ENCODE peak calls at places on chromosomes 3 and 15, in nine cellular contexts. One of them, this sample, is unnamed.

GRCh38 chr3:37559461-37559860 is 302.2 kb upstream of the CTDSPL start:
- DNase-seq in testis: no peak
- DNase-seq in RWPE1: no peak
- DNase-seq in upper lobe of left lung: no peak
- DNase-seq in MM.1S: no peak
- DNase-seq in GM23338: peak
- DNase-seq in pancreas: no peak
- DNase-seq in uterus: no peak
- DNase-seq in heart right ventricle: no peak
- DNase-seq in this sample: no peak

GRCh38 chr15:69074843-69075224 is 60.3 kb downstream of the NOX5 start:
- DNase-seq in uterus: no peak
- DNase-seq in MM.1S: no peak
- DNase-seq in RWPE1: no peak
- DNase-seq in upper lobe of left lung: peak
- DNase-seq in GM23338: peak
- DNase-seq in pancreas: no peak
- DNase-seq in heart right ventricle: no peak
- DNase-seq in testis: no peak
- DNase-seq in this sample: peak

GRCh38 chr15:52180851-52181450 is 10.2 kb downstream of the GNB5 start:
- DNase-seq in testis: no peak
- DNase-seq in upper lobe of left lung: no peak
- DNase-seq in MM.1S: no peak
- DNase-seq in pancreas: no peak
- DNase-seq in heart right ventricle: no peak
- DNase-seq in uterus: no peak
- DNase-seq in RWPE1: no peak
- DNase-seq in GM23338: no peak
- DNase-seq in this sample: no peak

GRCh38 chr3:84960581-84960980 is 1.8 kb downstream of the CADM2 start:
- DNase-seq in GM23338: peak
- DNase-seq in heart right ventricle: no peak
- DNase-seq in RWPE1: no peak
- DNase-seq in testis: no peak
- DNase-seq in upper lobe of left lung: no peak
- DNase-seq in uterus: no peak
- DNase-seq in pancreas: no peak
- DNase-seq in MM.1S: no peak
- DNase-seq in this sample: peak

GRCh38 chr3:89957461-89957860 is 850.0 kb downstream of the EPHA3 start:
- DNase-seq in RWPE1: no peak
- DNase-seq in pancreas: no peak
- DNase-seq in testis: no peak
- DNase-seq in uterus: no peak
- DNase-seq in heart right ventricle: no peak
- DNase-seq in GM23338: no peak
- DNase-seq in upper lobe of left lung: no peak
- DNase-seq in MM.1S: no peak
- DNase-seq in this sample: no peak

GRCh38 chr3:157166115-157166514 is 6.2 kb upstream of the CCNL1 start:
- DNase-seq in testis: no peak
- DNase-seq in GM23338: no peak
- DNase-seq in MM.1S: no peak
- DNase-seq in RWPE1: no peak
- DNase-seq in upper lobe of left lung: no peak
- DNase-seq in heart right ventricle: no peak
- DNase-seq in uterus: no peak
- DNase-seq in pancreas: no peak
- DNase-seq in this sample: no peak

GRCh38 chr3:158911586-158911985 is 109.7 kb downstream of the MFSD1 start:
- DNase-seq in RWPE1: no peak
- DNase-seq in pancreas: no peak
- DNase-seq in MM.1S: no peak
- DNase-seq in upper lobe of left lung: no peak
- DNase-seq in uterus: no peak
- DNase-seq in GM23338: no peak
- DNase-seq in testis: no peak
- DNase-seq in heart right ventricle: no peak
- DNase-seq in this sample: no peak

GRCh38 chr3:64863811-64864210 is 176.0 kb upstream of the ADAMTS9 start:
- DNase-seq in GM23338: no peak
- DNase-seq in pancreas: no peak
- DNase-seq in RWPE1: no peak
- DNase-seq in uterus: no peak
- DNase-seq in upper lobe of left lung: no peak
- DNase-seq in MM.1S: no peak
- DNase-seq in testis: no peak
- DNase-seq in heart right ventricle: no peak
- DNase-seq in this sample: no peak

GRCh38 chr3:123347205-123347604 is 101.7 kb downstream of the ADCY5 start:
- DNase-seq in heart right ventricle: peak
- DNase-seq in RWPE1: no peak
- DNase-seq in testis: no peak
- DNase-seq in uterus: no peak
- DNase-seq in pancreas: no peak
- DNase-seq in MM.1S: no peak
- DNase-seq in GM23338: no peak
- DNase-seq in upper lobe of left lung: no peak
- DNase-seq in this sample: no peak

GRCh38 chr3:120203016-120203415 is 82.0 kb downstream of the GPR156 start:
- DNase-seq in GM23338: peak
- DNase-seq in uterus: peak
- DNase-seq in RWPE1: peak
- DNase-seq in pancreas: no peak
- DNase-seq in MM.1S: no peak
- DNase-seq in heart right ventricle: no peak
- DNase-seq in upper lobe of left lung: peak
- DNase-seq in testis: peak
- DNase-seq in this sample: no peak

GRCh38 chr3:169811606-169812123 is 1.0 kb upstream of the LRRIQ4 start:
- DNase-seq in RWPE1: no peak
- DNase-seq in uterus: no peak
- DNase-seq in upper lobe of left lung: no peak
- DNase-seq in MM.1S: no peak
- DNase-seq in pancreas: no peak
- DNase-seq in GM23338: no peak
- DNase-seq in heart right ventricle: no peak
- DNase-seq in testis: peak
- DNase-seq in this sample: peak

DNA sequence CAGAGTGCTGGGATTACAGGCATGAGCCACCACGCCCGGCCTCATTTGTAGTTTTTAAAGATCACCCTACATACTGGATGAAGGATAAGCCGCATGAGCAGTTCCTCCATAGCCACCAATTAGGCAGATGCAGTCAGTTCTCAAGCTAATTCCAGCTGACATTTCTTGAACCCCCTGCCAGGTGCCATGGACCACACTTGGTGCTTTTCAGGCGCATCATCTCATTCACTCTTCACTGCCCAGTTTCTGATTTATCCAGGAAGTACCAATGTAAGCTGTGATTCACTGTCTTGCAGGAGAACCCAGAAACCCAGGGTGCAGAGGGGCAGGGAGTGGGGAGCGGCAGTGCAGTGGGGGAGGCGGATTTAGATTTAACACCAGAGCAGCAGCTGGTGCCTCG is 56.5 kb upstream of the RASA2 start:
- DNase-seq in MM.1S: no peak
- DNase-seq in upper lobe of left lung: no peak
- DNase-seq in GM23338: no peak
- DNase-seq in heart right ventricle: no peak
- DNase-seq in testis: no peak
- DNase-seq in RWPE1: no peak
- DNase-seq in uterus: no peak
- DNase-seq in pancreas: no peak
- DNase-seq in this sample: no peak
- H3K27ac ChIP-seq in MM.1S: peak
- H3K27ac ChIP-seq in upper lobe of left lung: peak
- H3K27ac ChIP-seq in GM23338: no peak
- H3K27ac ChIP-seq in heart right ventricle: peak
- H3K27ac ChIP-seq in testis: no peak
- H3K27ac ChIP-seq in RWPE1: peak
- H3K27ac ChIP-seq in uterus: peak
- H3K27ac ChIP-seq in pancreas: no peak
- H3K27ac ChIP-seq in this sample: no peak

DNA sequence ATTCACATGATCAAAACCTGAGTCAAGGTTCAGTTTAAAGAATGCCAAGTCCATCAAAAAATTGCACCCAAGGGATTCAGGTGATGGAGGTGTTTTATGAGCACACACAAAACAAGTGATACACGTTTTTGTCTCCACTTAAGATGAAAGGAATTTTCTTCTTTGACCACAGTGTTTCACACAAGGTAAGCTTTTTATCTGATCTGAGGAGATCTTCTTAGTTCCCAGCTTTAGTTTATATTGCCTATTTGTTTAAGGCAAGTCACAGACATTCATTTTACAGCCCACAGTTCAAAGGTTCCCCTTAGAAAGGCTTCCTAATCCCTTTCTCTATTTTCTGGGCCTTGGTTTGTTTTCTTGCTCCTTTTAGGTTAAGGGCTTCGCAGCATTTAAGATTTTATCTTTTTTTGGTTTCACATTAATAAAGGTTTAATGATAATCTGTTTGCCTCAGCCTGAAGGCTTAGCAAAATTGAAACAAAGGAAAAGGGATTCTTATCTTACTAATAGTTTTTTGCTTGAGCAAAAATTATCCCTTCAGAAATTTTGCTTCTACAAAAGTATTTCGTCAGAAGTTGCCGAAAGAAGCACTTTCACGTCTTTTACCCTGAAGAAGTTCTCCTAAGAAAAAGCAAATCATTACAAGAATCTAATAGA is 420.5 kb upstream of the NAALADL2 start:
- DNase-seq in pancreas: no peak
- DNase-seq in MM.1S: no peak
- DNase-seq in heart right ventricle: no peak
- DNase-seq in upper lobe of left lung: no peak
- DNase-seq in GM23338: no peak
- DNase-seq in RWPE1: no peak
- DNase-seq in testis: no peak
- DNase-seq in uterus: no peak
- DNase-seq in this sample: peak
- H3K27ac ChIP-seq in pancreas: no peak
- H3K27ac ChIP-seq in MM.1S: no peak
- H3K27ac ChIP-seq in heart right ventricle: peak
- H3K27ac ChIP-seq in upper lobe of left lung: no peak
- H3K27ac ChIP-seq in GM23338: peak
- H3K27ac ChIP-seq in RWPE1: no peak
- H3K27ac ChIP-seq in testis: peak
- H3K27ac ChIP-seq in uterus: peak
- H3K27ac ChIP-seq in this sample: peak

DNA sequence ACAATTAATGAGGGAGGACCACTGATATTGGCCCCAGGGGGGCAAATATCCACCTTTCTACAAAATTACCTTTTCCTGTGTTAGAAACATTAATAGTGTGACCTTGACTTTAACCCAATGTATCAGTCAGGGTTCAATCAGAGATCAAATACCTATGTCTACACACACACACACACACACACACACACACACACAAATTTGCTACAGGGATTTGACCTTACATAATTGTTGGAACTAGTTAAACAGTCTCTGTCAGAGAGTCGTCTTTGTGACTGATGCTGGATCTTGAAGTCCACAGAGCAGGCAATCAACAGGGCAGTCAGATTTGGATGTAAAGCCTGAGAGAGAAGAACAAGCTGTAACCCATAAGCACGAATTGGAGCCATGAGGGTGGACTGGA is 32.5 kb downstream of the TM4SF4 start:
- DNase-seq in RWPE1: no peak
- DNase-seq in testis: no peak
- DNase-seq in MM.1S: no peak
- DNase-seq in pancreas: no peak
- DNase-seq in upper lobe of left lung: no peak
- DNase-seq in heart right ventricle: no peak
- DNase-seq in uterus: no peak
- DNase-seq in GM23338: no peak
- DNase-seq in this sample: no peak
- H3K27ac ChIP-seq in RWPE1: no peak
- H3K27ac ChIP-seq in testis: no peak
- H3K27ac ChIP-seq in MM.1S: no peak
- H3K27ac ChIP-seq in pancreas: no peak
- H3K27ac ChIP-seq in upper lobe of left lung: peak
- H3K27ac ChIP-seq in heart right ventricle: peak
- H3K27ac ChIP-seq in uterus: no peak
- H3K27ac ChIP-seq in GM23338: no peak
- H3K27ac ChIP-seq in this sample: no peak

GRCh38 chr15:74855857-74856256 is 12.9 kb upstream of the ULK3 start:
- DNase-seq in MM.1S: no peak
- DNase-seq in uterus: no peak
- DNase-seq in upper lobe of left lung: no peak
- DNase-seq in heart right ventricle: no peak
- DNase-seq in pancreas: no peak
- DNase-seq in GM23338: no peak
- DNase-seq in RWPE1: no peak
- DNase-seq in testis: no peak
- DNase-seq in this sample: peak

GRCh38 chr15:74856537-74856936 is 13.6 kb upstream of the ULK3 start:
- DNase-seq in MM.1S: no peak
- DNase-seq in GM23338: no peak
- DNase-seq in upper lobe of left lung: no peak
- DNase-seq in testis: no peak
- DNase-seq in uterus: no peak
- DNase-seq in pancreas: no peak
- DNase-seq in heart right ventricle: no peak
- DNase-seq in RWPE1: no peak
- DNase-seq in this sample: no peak

GRCh38 chr15:74858366-74858735 is 14.8 kb downstream of the SCAMP2 start:
- DNase-seq in pancreas: no peak
- DNase-seq in upper lobe of left lung: no peak
- DNase-seq in RWPE1: no peak
- DNase-seq in heart right ventricle: no peak
- DNase-seq in GM23338: no peak
- DNase-seq in testis: no peak
- DNase-seq in uterus: no peak
- DNase-seq in MM.1S: no peak
- DNase-seq in this sample: no peak

GRCh38 chr15:74857671-74858365 is 14.9 kb upstream of the ULK3 start:
- DNase-seq in heart right ventricle: no peak
- DNase-seq in MM.1S: no peak
- DNase-seq in testis: no peak
- DNase-seq in GM23338: no peak
- DNase-seq in RWPE1: no peak
- DNase-seq in upper lobe of left lung: no peak
- DNase-seq in pancreas: no peak
- DNase-seq in uterus: no peak
- DNase-seq in this sample: no peak

DNA sequence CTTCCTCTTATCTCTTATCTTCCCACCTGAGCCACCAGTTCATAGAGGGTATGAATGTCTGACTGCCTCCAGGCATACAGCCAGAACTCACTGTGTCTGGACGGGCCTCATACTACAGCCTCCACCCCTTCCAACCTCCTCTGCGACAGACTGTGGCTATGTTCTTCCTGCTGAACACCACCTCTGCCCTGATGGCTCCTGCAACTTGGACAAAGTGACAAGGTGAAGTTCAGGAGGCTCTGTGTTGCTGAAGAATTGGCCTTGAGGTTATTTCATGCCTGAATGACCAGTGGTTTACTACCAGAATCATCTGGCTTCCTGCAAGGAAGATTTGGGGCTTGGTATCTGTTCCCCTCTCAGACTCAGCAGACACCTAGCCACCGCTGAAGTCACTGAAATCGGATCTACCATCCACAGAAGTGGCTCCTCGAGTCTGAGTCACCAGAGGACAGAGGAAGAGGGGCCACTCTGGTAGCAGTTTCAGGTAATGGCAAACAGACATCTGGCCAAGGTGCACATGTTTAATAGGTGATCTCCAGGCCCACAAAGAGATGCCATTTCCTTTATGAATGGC is 14.2 kb upstream of the ULK3 start:
- DNase-seq in upper lobe of left lung: no peak
- DNase-seq in testis: no peak
- DNase-seq in pancreas: no peak
- DNase-seq in uterus: no peak
- DNase-seq in RWPE1: no peak
- DNase-seq in GM23338: no peak
- DNase-seq in MM.1S: no peak
- DNase-seq in heart right ventricle: no peak
- DNase-seq in this sample: no peak
- H3K27ac ChIP-seq in upper lobe of left lung: peak
- H3K27ac ChIP-seq in testis: no peak
- H3K27ac ChIP-seq in pancreas: no peak
- H3K27ac ChIP-seq in uterus: no peak
- H3K27ac ChIP-seq in RWPE1: no peak
- H3K27ac ChIP-seq in GM23338: no peak
- H3K27ac ChIP-seq in MM.1S: peak
- H3K27ac ChIP-seq in heart right ventricle: no peak
- H3K27ac ChIP-seq in this sample: no peak

This sample was measured in SJCRH30.